ENCODE peak calls at places on chromosomes 3 and 15, in six cellular contexts. Y, F, H, Q, U and K are unnamed samples.

GRCh38 chr15:51121631-51122225 is 27.0 kb upstream of the TNFAIP8L3 start:
- DNase-seq in U (no peak), Y (no peak), F (no peak), Q (no peak), H (no peak), K (no peak)

GRCh38 chr3:86723433-86723832 is 267.5 kb downstream of the VGLL3 start:
- DNase-seq in H (no peak), Q (no peak), U (no peak), F (no peak), Y (no peak), K (no peak)

GRCh38 chr3:134334901-134335280 is 39.4 kb downstream of the AMOTL2 start:
- DNase-seq in U (no peak), Y (no peak), Q (no peak), F (no peak), H (no peak), K (no peak)

GRCh38 chr15:70507772-70508351 is 255.5 kb downstream of the UACA start:
- DNase-seq in F (peak; percentile 23), Q (peak; percentile 24), Y (no peak), U (peak; percentile 73), H (no peak), K (no peak)

GRCh38 chr3:169350228-169350627 is 313.3 kb downstream of the MECOM start:
- DNase-seq in Q (no peak), H (no peak), Y (no peak), U (no peak), F (no peak), K (no peak)

GRCh38 chr15:63109498-63110290 is 12.0 kb upstream of the LACTB start:
- DNase-seq in F (no peak), U (no peak), H (no peak), Q (no peak), Y (no peak), K (no peak)

GRCh38 chr3:52685285-52685704 is 418 bp downstream of the PBRM1 start:
- DNase-seq in Y (peak; percentile 84), H (peak; percentile 76), F (peak; percentile 88), Q (peak; percentile 78), U (peak; percentile 87), K (peak; percentile 69)

GRCh38 chr3:191387441-191388077 is 57.2 kb upstream of the UTS2B start:
- DNase-seq in F (no peak), H (no peak), Y (no peak), U (no peak), Q (no peak), K (no peak)

GRCh38 chr15:95733931-95734330 is 596.6 kb upstream of the NR2F2 start:
- DNase-seq in U (no peak), Q (no peak), Y (no peak), F (no peak), H (no peak), K (no peak)

GRCh38 chr3:143183668-143183970 is 64.0 kb downstream of the CHST2 start:
- DNase-seq in H (no peak), F (no peak), Q (no peak), U (no peak), Y (no peak), K (no peak)

GRCh38 chr15:58870451-58870850 is 63.0 kb downstream of the SLTM start:
- DNase-seq in Y (no peak), F (no peak), H (no peak), Q (no peak), U (no peak), K (no peak)

GRCh38 chr15:20353966-20354883 is 187.4 kb downstream of the GOLGA6L6 start:
- DNase-seq in U (peak; percentile 55), F (no peak), Q (no peak), Y (peak; percentile 26), H (peak; percentile 59), K (no peak)

GRCh38 chr3:133570139-133570936 is 3.1 kb upstream of the CDV3 start:
- DNase-seq in Q (no peak), U (no peak), Y (peak; percentile 30), H (peak; percentile 65), F (peak; percentile 18), K (no peak)

GRCh38 chr3:149641011-149641728 is 16.7 kb downstream of the WWTR1 start:
- DNase-seq in F (no peak), Q (no peak), H (no peak), U (no peak), Y (no peak), K (no peak)

GRCh38 chr3:11624704-11625375 is 18.9 kb downstream of the VGLL4 start:
- DNase-seq in H (no peak), Q (no peak), U (no peak), F (no peak), Y (no peak), K (no peak)

GRCh38 chr3:72836923-72837322 is 11.3 kb downstream of the SHQ1 start:
- DNase-seq in F (no peak), U (peak; percentile 51), Y (peak; percentile 91), H (no peak), Q (no peak), K (no peak)

GRCh38 chr3:139388961-139389551 is 391 bp downstream of the COPB2 start:
- DNase-seq in Y (no peak), F (peak; percentile 39), H (no peak), Q (no peak), U (no peak), K (no peak)

GRCh38 chr15:31381801-31382692 is 55.4 kb downstream of the KLF13 start:
- DNase-seq in U (no peak), F (no peak), Q (no peak), Y (no peak), H (no peak), K (no peak)

GRCh38 chr3:186476541-186476940 is 67.6 kb downstream of the CRYGS start:
- DNase-seq in Y (no peak), U (no peak), Q (no peak), H (no peak), F (no peak), K (no peak)

GRCh38 chr3:101813817-101814440 is 34.9 kb downstream of the NXPE3 start:
- DNase-seq in H (no peak), F (peak; percentile 63), Q (no peak), Y (no peak), U (no peak), K (no peak)

GRCh38 chr15:69497076-69497475 is 44.5 kb downstream of the RPLP1 start:
- DNase-seq in H (peak; percentile 30), Q (no peak), U (no peak), F (no peak), Y (no peak), K (no peak)

GRCh38 chr15:56410712-56411111 is 45.5 kb downstream of the TEX9 start:
- DNase-seq in F (no peak), H (no peak), U (no peak), Q (no peak), Y (no peak), K (no peak)

GRCh38 chr3:113560845-113561623 is 28.7 kb downstream of the SIDT1 start:
- DNase-seq in U (no peak), Y (no peak), H (no peak), Q (no peak), F (no peak), K (no peak)

GRCh38 chr15:90037510-90037860 is 36.4 kb downstream of the ZNF710 start:
- DNase-seq in H (no peak), Q (no peak), Y (no peak), F (no peak), U (no peak), K (no peak)

GRCh38 chr3:192904632-192905289 is 12.9 kb downstream of the MB21D2 start:
- DNase-seq in U (no peak), Y (no peak), Q (no peak), F (no peak), H (no peak), K (no peak)

GRCh38 chr3:165056510-165056909 is 21.8 kb downstream of the SI start:
- DNase-seq in Y (no peak), H (no peak), Q (no peak), U (no peak), F (no peak), K (no peak)

GRCh38 chr3:41508063-41508696 is 308.9 kb downstream of the CTNNB1 start:
- DNase-seq in Y (no peak), F (no peak), H (no peak), Q (no peak), U (no peak), K (no peak)

GRCh38 chr3:11553436-11554235 is 90.1 kb downstream of the VGLL4 start:
- DNase-seq in U (peak; percentile 57), Q (no peak), F (no peak), H (peak; percentile 86), Y (peak; percentile 46), K (no peak)

GRCh38 chr15:80455051-80455648 is 51.0 kb downstream of the ARNT2 start:
- DNase-seq in U (no peak), Y (no peak), Q (no peak), F (no peak), H (no peak), K (no peak)

DNA sequence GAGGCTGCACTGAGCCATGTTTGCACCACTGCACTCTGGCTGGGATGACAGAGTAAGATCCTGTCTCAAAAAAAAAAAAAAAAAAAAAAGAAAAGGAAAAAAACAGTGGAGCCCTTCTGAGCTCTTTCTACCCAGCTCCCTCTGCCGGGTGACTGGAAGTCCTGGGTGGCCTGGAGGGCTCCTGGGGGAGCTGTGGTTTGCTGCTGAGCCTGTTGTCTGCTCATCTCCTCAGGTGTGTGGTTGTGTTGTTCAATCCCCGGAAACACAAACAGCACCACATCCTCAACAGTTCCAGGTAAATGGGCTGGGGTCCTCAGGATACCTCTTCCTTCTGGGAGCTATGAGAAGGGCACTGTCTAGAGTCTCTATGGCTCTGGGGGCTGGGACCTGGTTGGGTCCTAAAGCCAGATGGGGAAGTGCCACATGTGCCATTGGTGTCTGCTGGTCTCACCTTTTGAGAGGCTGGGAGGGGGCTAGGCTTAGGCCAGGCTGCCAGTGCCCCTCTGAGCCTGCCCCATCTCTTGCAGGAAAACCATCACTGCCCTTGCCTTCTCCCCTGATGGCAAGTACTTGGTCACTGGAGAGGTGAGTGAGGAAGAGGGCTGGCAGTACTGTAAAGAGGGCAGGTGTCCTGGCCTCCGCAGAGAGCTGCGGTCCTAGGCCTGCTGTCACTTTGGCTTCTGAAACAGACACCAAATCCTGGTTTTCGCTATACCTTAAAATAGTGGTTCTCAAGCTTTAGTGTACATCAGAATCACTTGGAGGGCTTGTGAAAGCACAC is 17.1 kb upstream of the JMJD7 start:
- DNase-seq in H (no peak), Y (no peak), F (peak; percentile 32), Q (no peak), U (no peak), K (no peak)
- TF ChIP-seq CTCF in H (no peak), Y (no peak), F (no peak), Q (no peak), U (no peak), K (no peak)

DNA sequence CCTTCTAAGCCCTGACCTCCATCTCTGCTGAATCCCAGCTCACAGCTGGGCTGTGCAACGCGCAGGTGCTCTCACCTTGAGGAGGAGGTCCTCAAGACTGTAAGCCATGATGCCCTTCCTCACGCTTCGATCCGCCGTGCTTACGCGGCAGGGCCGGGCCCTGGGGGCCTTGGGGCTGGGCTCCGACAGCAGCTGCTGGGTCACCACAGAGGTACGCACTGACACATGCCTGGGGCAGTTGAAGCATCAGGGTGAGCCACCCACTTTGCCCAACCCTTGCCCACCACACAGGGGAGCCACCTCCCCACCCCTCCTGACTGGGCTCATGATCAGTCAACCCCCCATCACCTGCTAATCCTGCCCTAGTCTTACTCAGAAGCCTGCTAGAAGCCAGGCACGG is 3.1 kb downstream of the CIDEC start:
- DNase-seq in F (no peak), U (no peak), H (no peak), Q (no peak), Y (no peak), K (no peak)
- TF ChIP-seq CTCF in F (peak; percentile 26), U (no peak), H (no peak), Q (no peak), Y (no peak), K (no peak)

GRCh38 chr3:194313642-194314430 is 37.3 kb downstream of the CPN2 start:
- DNase-seq in Y (peak; percentile 24), H (peak; percentile 86), F (no peak), U (no peak), Q (no peak), K (no peak)
- TF ChIP-seq CTCF in Y (no peak), H (no peak), F (no peak), U (no peak), Q (no peak), K (no peak)

GRCh38 chr3:44712455-44713075 is at the start of gene ZNF502:
- DNase-seq in F (no peak), Q (peak; percentile 4), H (peak; percentile 88), Y (peak; percentile 90), U (peak; percentile 89), K (no peak)
- TF ChIP-seq CTCF in F (no peak), Q (no peak), H (peak; percentile 50), Y (peak; percentile 29), U (peak; percentile 41), K (no peak)